ENCODE peak calls at places on chromosome 16, in seven cellular contexts. S is uterus; Y is cardiac fibroblast; I is CD4-positive, CD25-positive, alpha-beta regulatory T cell; O is heart right ventricle; X is cardiac muscle cell; D is PC-9. A is an unnamed sample.
A peak's percentile ranks its signal among the peaks of the same experiment; 100 is the strongest.

GRCh38 chr16:25426829-25427228 is 169.2 kb upstream of the ZKSCAN2 start:
- DNase-seq in D (no peak), O (no peak), Y (no peak), S (no peak), X (no peak), I (no peak), A (no peak)

GRCh38 chr16:5430598-5430997 is 333.0 kb upstream of the EEF2KMT start:
- DNase-seq in Y (no peak), I (no peak), S (no peak), O (no peak), X (no peak), D (no peak), A (no peak)

GRCh38 chr16:46756772-46757171 is 8.6 kb upstream of the MYLK3 start:
- DNase-seq in X (no peak), O (peak; percentile 35), I (no peak), S (no peak), Y (peak; percentile 18), D (no peak), A (no peak)

GRCh38 chr16:72989203-72989991 is 58.5 kb downstream of the ZFHX3 start:
- DNase-seq in O (no peak), S (no peak), D (peak; percentile 94), Y (peak; percentile 83), X (no peak), I (no peak), A (peak; percentile 91)

GRCh38 chr16:5215911-5216310 is 118.3 kb upstream of the EEF2KMT start:
- DNase-seq in S (no peak), Y (no peak), O (no peak), D (no peak), X (peak; percentile 1), I (no peak), A (no peak)

GRCh38 chr16:53290520-53290919 is 143.8 kb upstream of the RBL2 start:
- DNase-seq in I (no peak), X (no peak), D (no peak), Y (no peak), S (no peak), O (no peak), A (no peak)

GRCh38 chr16:73288435-73288834 is 240.5 kb upstream of the ZFHX3 start:
- DNase-seq in I (no peak), X (no peak), D (no peak), S (no peak), O (no peak), Y (peak; percentile 4), A (no peak)

GRCh38 chr16:52546291-52546941 is 527 bp downstream of the TOX3 start:
- DNase-seq in Y (no peak), I (no peak), S (no peak), O (peak; percentile 6), X (peak; percentile 12), D (no peak), A (no peak)

GRCh38 chr16:79876332-79876730 is 275.8 kb upstream of the MAF start:
- DNase-seq in X (no peak), O (no peak), S (no peak), Y (no peak), I (no peak), D (no peak), A (no peak)

GRCh38 chr16:12340151-12340733 is 363.7 kb downstream of the SNX29 start:
- DNase-seq in Y (peak; percentile 8), O (no peak), D (no peak), X (peak; percentile 35), I (peak; percentile 46), S (no peak), A (peak; percentile 46)

GRCh38 chr16:57471209-57471608 is 8.7 kb downstream of the POLR2C start:
- DNase-seq in X (peak; percentile 22), I (no peak), Y (no peak), S (no peak), D (no peak), O (no peak), A (no peak)

GRCh38 chr16:14302031-14302398 is 230.9 kb downstream of the MRTFB start:
- DNase-seq in Y (peak; percentile 83), X (peak; percentile 82), D (peak; percentile 65), S (peak; percentile 55), I (no peak), O (peak; percentile 66), A (peak; percentile 46)

GRCh38 chr16:13733561-13733960 is 186.4 kb upstream of the ERCC4 start:
- DNase-seq in D (no peak), X (no peak), I (no peak), O (no peak), Y (no peak), S (no peak), A (no peak)

GRCh38 chr16:15618392-15618791 is 24.6 kb downstream of the MARF1 start:
- DNase-seq in I (no peak), X (no peak), S (no peak), D (no peak), O (no peak), Y (peak; percentile 82), A (peak; percentile 56)

GRCh38 chr16:51239196-51239595 is 88.1 kb upstream of the SALL1 start:
- DNase-seq in D (no peak), Y (no peak), X (no peak), S (no peak), I (no peak), O (no peak), A (no peak)

GRCh38 chr16:4330277-4330882 is 14.5 kb downstream of the GLIS2 start:
- DNase-seq in X (peak; percentile 83), I (peak; percentile 51), Y (peak; percentile 78), D (no peak), O (peak; percentile 89), S (peak; percentile 79), A (peak; percentile 80)

GRCh38 chr16:17359778-17360177 is 111.0 kb downstream of the XYLT1 start:
- DNase-seq in S (no peak), O (no peak), D (no peak), I (peak; percentile 67), Y (peak; percentile 9), X (no peak), A (no peak)

GRCh38 chr16:85699628-85700027 is 10.9 kb upstream of the GINS2 start:
- DNase-seq in Y (peak; percentile 72), D (no peak), X (peak; percentile 68), I (no peak), S (no peak), O (no peak), A (peak; percentile 48)

GRCh38 chr16:14168146-14168545 is 97.0 kb downstream of the MRTFB start:
- DNase-seq in O (no peak), S (no peak), D (no peak), Y (peak; percentile 68), X (no peak), I (no peak), A (peak; percentile 68)

GRCh38 chr16:67919618-67920210 is 11.9 kb downstream of the CTRL start:
- DNase-seq in S (no peak), O (no peak), X (no peak), I (peak; percentile 32), Y (no peak), D (no peak), A (no peak)

GRCh38 chr16:89003831-89004208 is 26.8 kb upstream of the CBFA2T3 start:
- DNase-seq in S (no peak), O (no peak), I (no peak), X (no peak), Y (no peak), D (no peak), A (no peak)
- H3K4me3 ChIP-seq in S (no peak overlapping the region), O (no peak overlapping the region), I (no peak overlapping the region), X (no peak overlapping the region), Y (no peak overlapping the region), D (no peak overlapping the region), A (no peak overlapping the region)

DNA sequence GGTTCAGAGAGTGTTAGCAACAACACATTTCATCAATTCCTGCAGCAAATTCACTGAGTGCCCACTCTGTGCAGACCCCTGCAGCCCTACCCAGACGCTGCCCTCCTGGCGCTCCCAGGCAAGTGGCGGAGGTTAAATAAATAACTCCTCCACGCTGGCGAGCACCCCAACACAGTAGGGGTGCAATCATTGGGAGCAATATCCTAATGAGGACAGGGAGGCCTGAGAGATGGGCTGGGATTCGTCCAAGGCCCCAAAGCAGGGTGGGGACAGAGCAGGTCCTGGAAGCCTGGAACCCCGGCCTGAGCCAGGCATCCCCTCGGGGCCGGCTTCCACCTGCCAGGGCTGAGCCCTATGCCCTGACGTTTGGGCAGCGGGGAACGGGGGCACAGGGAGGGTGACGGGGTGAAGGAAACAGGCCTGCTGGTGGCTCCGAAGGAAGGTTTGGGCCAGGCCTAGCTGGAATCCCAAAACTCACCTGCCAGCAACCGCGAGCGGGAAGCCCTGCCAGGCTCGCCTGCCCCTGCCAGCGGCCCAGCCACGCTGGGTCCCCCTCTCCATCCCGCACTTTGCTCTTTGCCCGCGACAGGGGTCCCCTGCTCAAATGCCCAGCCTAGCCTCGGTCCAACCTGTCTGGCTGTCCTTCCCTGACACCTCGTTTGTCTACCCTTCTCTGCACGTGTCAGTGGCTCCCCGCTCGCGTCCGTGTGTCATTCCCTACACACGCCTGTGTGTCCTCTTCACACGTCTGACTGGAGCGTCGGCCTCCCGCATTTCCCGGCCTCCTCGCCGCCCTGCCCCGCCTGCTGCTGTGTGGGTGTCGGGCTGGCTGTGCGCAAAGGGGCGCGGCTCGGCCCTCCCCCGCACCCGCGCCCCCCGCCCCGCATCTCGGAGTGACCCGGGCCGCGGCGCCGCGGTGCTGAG is 721 bp upstream of the BEAN1 start:
- DNase-seq in S (no peak), I (no peak), Y (no peak), X (no peak), O (no peak), D (no peak), A (no peak)
- H3K4me3 ChIP-seq in S (no peak overlapping the region), I (no peak overlapping the region), Y (peak overlapping the region; percentile 42), X (peak overlapping the region; percentile 35), O (peak overlapping the region; percentile 33), D (peak overlapping the region; percentile 45), A (peak overlapping the region; percentile 32)

GRCh38 chr16:11297492-11298142 is 16.5 kb upstream of the PRM1 start:
- DNase-seq in D (no peak), Y (peak; percentile 81), I (peak; percentile 86), O (peak; percentile 76), S (peak; percentile 46), X (peak; percentile 69), A (peak; percentile 65)
- H3K4me3 ChIP-seq in D (no peak overlapping the region), Y (no peak overlapping the region), I (peak overlapping the region; percentile 44), O (peak overlapping the region; percentile 12), S (no peak overlapping the region), X (no peak overlapping the region), A (no peak overlapping the region)

GRCh38 chr16:48330133-48330846 is 54.9 kb downstream of the SIAH1 start:
- DNase-seq in I (no peak), O (no peak), Y (no peak), X (no peak), D (no peak), S (no peak), A (no peak)

GRCh38 chr16:48332978-48333377 is 52.2 kb downstream of the SIAH1 start:
- DNase-seq in I (no peak), S (no peak), Y (no peak), D (no peak), X (no peak), O (no peak), A (no peak)

GRCh38 chr16:48330847-48331204 is 54.4 kb downstream of the SIAH1 start:
- DNase-seq in D (no peak), X (no peak), O (no peak), I (no peak), S (no peak), Y (no peak), A (no peak)

GRCh38 chr16:48335961-48336360 is 49.3 kb downstream of the SIAH1 start:
- DNase-seq in S (no peak), D (no peak), I (no peak), X (no peak), Y (peak; percentile 54), O (no peak), A (peak; percentile 90)

DNA sequence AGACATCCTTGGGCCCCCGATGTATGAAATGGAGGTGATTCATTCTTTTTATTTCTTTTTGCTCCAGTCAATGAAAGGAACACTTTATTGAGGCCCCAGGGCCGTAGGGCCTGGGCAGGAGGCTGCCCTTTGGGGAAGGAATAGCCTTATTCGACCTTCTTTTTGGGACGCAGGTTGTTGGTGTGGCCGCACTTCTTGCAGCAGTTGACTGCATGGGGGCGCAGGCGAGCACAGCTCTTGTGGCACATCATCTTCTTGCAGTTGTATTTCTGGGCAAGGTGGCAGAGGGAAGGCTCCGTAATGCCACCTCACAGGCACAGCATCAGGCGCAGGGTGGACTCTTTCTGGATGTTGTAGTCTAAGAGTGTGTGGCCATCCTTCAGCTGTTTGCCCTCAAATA is 50.9 kb downstream of the SIAH1 start:
- DNase-seq in O (no peak), X (no peak), Y (no peak), S (no peak), D (no peak), I (no peak), A (no peak)
- H3K4me3 ChIP-seq in O (no peak overlapping the region), X (no peak overlapping the region), Y (no peak overlapping the region), S (no peak overlapping the region), D (no peak overlapping the region), I (no peak overlapping the region), A (no peak overlapping the region)